ENCODE peak calls at places on chromosomes 2 and 18, in ten cellular contexts. W is GM23248; V is NCI-H345; G is stimulated activated CD4-positive, alpha-beta T cell treated with anti-CD3 and anti-CD28 coated beads, Interleukin-15, amount 100 ng/mL, for 1 hour; M is stimulated activated CD8-positive, alpha-beta memory T cell treated with anti-CD3 and anti-CD28 coated beads, Interleukin-15, amount 100 ng/mL, for 24 hours; P is activated CD4-positive, alpha-beta T cell treated with anti-CD3 and anti-CD28 coated beads for 48 hours; H is activated T-cell treated with anti-CD3 and anti-CD28 coated beads for 48 hours; R is RKO; N is PC-3; K is mucosa of descending colon. U is an unnamed sample.

GRCh38 chr18:26089247-26090129 is 925 bp downstream of the SS18 start:
- DNase-seq in G (no peak), R (peak; percentile 74), H (no peak), N (peak; percentile 20), V (peak; percentile 9), K (peak; percentile 24), P (no peak), W (peak; percentile 60), M (no peak), U (no peak)

GRCh38 chr18:45839415-45840395 is 14.2 kb downstream of the SIGLEC15 start:
- DNase-seq in N (peak; percentile 62), R (peak; percentile 21), M (no peak), W (peak; percentile 90), K (peak; percentile 38), G (no peak), V (peak; percentile 70), H (no peak), P (peak; percentile 54), U (no peak)

GRCh38 chr18:37654711-37655369 is 89.2 kb upstream of the CELF4 start:
- DNase-seq in P (no peak), R (no peak), N (no peak), V (no peak), W (no peak), H (no peak), G (no peak), K (no peak), M (no peak), U (no peak)

GRCh38 chr18:58793361-58793760 is 71.3 kb upstream of the ZNF532 start:
- DNase-seq in V (no peak), G (no peak), H (no peak), N (peak; percentile 98), W (peak; percentile 89), M (no peak), K (no peak), R (no peak), P (no peak), U (no peak)

GRCh38 chr18:5466256-5466655 is 77.5 kb downstream of the EPB41L3 start:
- DNase-seq in M (no peak), W (peak; percentile 46), V (no peak), K (no peak), G (no peak), P (no peak), R (no peak), H (no peak), N (no peak), U (no peak)

GRCh38 chr18:10032331-10032979 is 118.6 kb downstream of the VAPA start:
- DNase-seq in N (no peak), M (no peak), P (peak; percentile 9), R (no peak), H (peak; percentile 34), G (no peak), V (no peak), K (no peak), W (no peak), U (no peak)

GRCh38 chr18:60984496-60984895 is 348.7 kb upstream of the CDH20 start:
- DNase-seq in W (no peak), P (no peak), N (no peak), R (no peak), K (no peak), G (no peak), M (no peak), V (no peak), H (no peak), U (no peak)

GRCh38 chr2:203427061-203427460 is 98.9 kb downstream of the ABI2 start:
- DNase-seq in M (no peak), P (no peak), N (peak; percentile 14), R (peak; percentile 47), V (no peak), G (no peak), H (no peak), K (no peak), W (peak; percentile 92), U (no peak)

GRCh38 chr2:208568203-208568602 is 161.6 kb downstream of the PTH2R start:
- DNase-seq in P (no peak), V (no peak), N (no peak), H (no peak), K (no peak), W (no peak), M (no peak), G (no peak), R (no peak), U (no peak)

U was measured in mesothelial cell of epicardium.